ENCODE peak calls at places on chromosomes 11 and 22, in five cellular contexts. One of them, this sample, is unnamed. For H3K4me1 and H3K36me3, the result is how much of the 10 kb centered on the place peaks cover.

GRCh38 chr22:23088199-23088604 is 17.9 kb downstream of the GNAZ start:
- DNase-seq in fibroblast of lung: no peak
- DNase-seq in PC-9: peak
- DNase-seq in heart right ventricle: no peak
- DNase-seq in naive thymus-derived CD4-positive, alpha-beta T cell: no peak
- DNase-seq in this sample: no peak

GRCh38 chr11:129974237-129974636 is 28.4 kb downstream of the PRDM10 start:
- DNase-seq in heart right ventricle: no peak
- DNase-seq in PC-9: no peak
- DNase-seq in fibroblast of lung: no peak
- DNase-seq in naive thymus-derived CD4-positive, alpha-beta T cell: no peak
- DNase-seq in this sample: no peak

GRCh38 chr11:1487851-1488574 is 1.4 kb upstream of the MOB2 start:
- DNase-seq in PC-9: no peak
- DNase-seq in naive thymus-derived CD4-positive, alpha-beta T cell: no peak
- DNase-seq in heart right ventricle: no peak
- DNase-seq in fibroblast of lung: no peak
- DNase-seq in this sample: no peak

GRCh38 chr11:65120831-65121230 is 1.1 kb downstream of the FAU start:
- DNase-seq in heart right ventricle: no peak
- DNase-seq in PC-9: no peak
- DNase-seq in fibroblast of lung: no peak
- DNase-seq in naive thymus-derived CD4-positive, alpha-beta T cell: no peak
- DNase-seq in this sample: peak

GRCh38 chr22:31678748-31679147 is 16.7 kb upstream of the PISD start:
- DNase-seq in naive thymus-derived CD4-positive, alpha-beta T cell: no peak
- DNase-seq in heart right ventricle: no peak
- DNase-seq in fibroblast of lung: no peak
- DNase-seq in PC-9: no peak
- DNase-seq in this sample: no peak

GRCh38 chr11:65489061-65489705 is 9.7 kb upstream of the MALAT1 start:
- DNase-seq in heart right ventricle: peak
- DNase-seq in PC-9: peak
- DNase-seq in fibroblast of lung: peak
- DNase-seq in naive thymus-derived CD4-positive, alpha-beta T cell: no peak
- DNase-seq in this sample: no peak

GRCh38 chr11:886568-886967 is 24.0 kb downstream of the CHID1 start:
- DNase-seq in naive thymus-derived CD4-positive, alpha-beta T cell: no peak
- DNase-seq in heart right ventricle: no peak
- DNase-seq in fibroblast of lung: no peak
- DNase-seq in PC-9: no peak
- DNase-seq in this sample: no peak

GRCh38 chr22:50176850-50177536 is 6.5 kb downstream of the PANX2 start:
- DNase-seq in fibroblast of lung: no peak
- DNase-seq in heart right ventricle: no peak
- DNase-seq in naive thymus-derived CD4-positive, alpha-beta T cell: no peak
- DNase-seq in PC-9: no peak
- DNase-seq in this sample: no peak

GRCh38 chr11:67264886-67265632 is 1.2 kb upstream of the GRK2 start:
- DNase-seq in PC-9: no peak
- DNase-seq in naive thymus-derived CD4-positive, alpha-beta T cell: no peak
- DNase-seq in fibroblast of lung: no peak
- DNase-seq in heart right ventricle: no peak
- DNase-seq in this sample: no peak

GRCh38 chr11:31582697-31583096 is 73.1 kb downstream of the ELP4 start:
- DNase-seq in naive thymus-derived CD4-positive, alpha-beta T cell: no peak
- DNase-seq in fibroblast of lung: no peak
- DNase-seq in PC-9: no peak
- DNase-seq in heart right ventricle: no peak
- DNase-seq in this sample: no peak

GRCh38 chr11:84887055-84887629 is 740.0 kb downstream of the DLG2 start:
- DNase-seq in fibroblast of lung: no peak
- DNase-seq in heart right ventricle: no peak
- DNase-seq in PC-9: no peak
- DNase-seq in naive thymus-derived CD4-positive, alpha-beta T cell: no peak
- DNase-seq in this sample: no peak

GRCh38 chr11:76371170-76371569 is 9.8 kb downstream of the THAP12 start:
- DNase-seq in heart right ventricle: no peak
- DNase-seq in fibroblast of lung: peak
- DNase-seq in PC-9: no peak
- DNase-seq in naive thymus-derived CD4-positive, alpha-beta T cell: no peak
- DNase-seq in this sample: no peak

GRCh38 chr22:46131151-46131587 is 19.2 kb upstream of the PPARA start:
- DNase-seq in PC-9: no peak
- DNase-seq in heart right ventricle: no peak
- DNase-seq in naive thymus-derived CD4-positive, alpha-beta T cell: no peak
- DNase-seq in fibroblast of lung: no peak
- DNase-seq in this sample: no peak

GRCh38 chr11:72100462-72100861 is 2.6 kb downstream of the LAMTOR1 start:
- DNase-seq in naive thymus-derived CD4-positive, alpha-beta T cell: no peak
- DNase-seq in heart right ventricle: no peak
- DNase-seq in fibroblast of lung: no peak
- DNase-seq in PC-9: no peak
- DNase-seq in this sample: no peak

GRCh38 chr11:20260307-20260706 is 100.0 kb upstream of the DBX1 start:
- DNase-seq in naive thymus-derived CD4-positive, alpha-beta T cell: no peak
- DNase-seq in fibroblast of lung: no peak
- DNase-seq in PC-9: no peak
- DNase-seq in heart right ventricle: no peak
- DNase-seq in this sample: no peak

GRCh38 chr11:117734596-117734995 is 62.4 kb downstream of the DSCAML1 start:
- DNase-seq in naive thymus-derived CD4-positive, alpha-beta T cell: no peak
- DNase-seq in heart right ventricle: no peak
- DNase-seq in fibroblast of lung: no peak
- DNase-seq in PC-9: no peak
- DNase-seq in this sample: no peak

DNA sequence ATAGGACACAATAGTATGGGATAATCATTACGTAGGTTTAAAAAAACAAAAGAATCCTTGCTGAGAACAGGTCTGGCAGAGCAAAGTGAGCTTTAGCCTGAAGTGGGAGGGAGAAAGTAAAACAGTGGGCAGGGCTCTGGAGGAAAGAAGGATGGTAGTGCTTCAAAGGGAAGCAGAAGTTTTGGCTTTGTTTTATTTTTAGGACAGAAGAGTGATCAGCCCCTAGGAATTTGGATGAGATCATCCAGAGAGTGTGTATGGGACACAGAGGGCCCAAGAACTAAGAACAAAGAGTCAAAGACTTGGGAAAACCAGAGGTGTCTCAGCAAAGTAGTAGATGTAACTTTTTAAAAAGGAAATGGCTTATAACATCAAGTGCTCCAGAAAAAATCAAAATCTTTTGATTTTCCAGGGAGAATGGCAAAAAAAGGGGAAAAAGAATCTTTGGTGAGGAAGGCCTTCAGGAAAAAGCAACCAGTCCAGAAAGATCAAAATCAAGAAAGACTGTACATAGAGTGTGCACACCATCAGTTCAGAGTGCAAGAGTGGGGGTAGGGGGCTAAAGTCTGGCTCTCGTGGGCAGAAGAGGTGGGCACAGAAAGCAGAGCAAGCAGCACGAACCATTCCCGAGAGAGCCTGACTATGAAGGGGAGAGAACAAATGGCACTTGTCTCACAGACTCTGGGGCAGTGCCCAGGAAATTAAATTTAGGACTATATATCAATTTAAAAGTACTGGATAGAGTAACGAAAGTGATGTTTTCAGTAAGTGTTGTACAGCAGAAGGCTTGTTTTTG is 30.1 kb downstream of the MAPK1 start:
- DNase-seq in heart right ventricle: peak
- DNase-seq in naive thymus-derived CD4-positive, alpha-beta T cell: no peak
- DNase-seq in fibroblast of lung: peak
- DNase-seq in PC-9: peak
- DNase-seq in this sample: no peak
- H3K4me1 ChIP-seq in heart right ventricle: half or more
- H3K4me1 ChIP-seq in naive thymus-derived CD4-positive, alpha-beta T cell: under half
- H3K4me1 ChIP-seq in fibroblast of lung: under half
- H3K4me1 ChIP-seq in PC-9: under half
- H3K4me1 ChIP-seq in this sample: under half

DNA sequence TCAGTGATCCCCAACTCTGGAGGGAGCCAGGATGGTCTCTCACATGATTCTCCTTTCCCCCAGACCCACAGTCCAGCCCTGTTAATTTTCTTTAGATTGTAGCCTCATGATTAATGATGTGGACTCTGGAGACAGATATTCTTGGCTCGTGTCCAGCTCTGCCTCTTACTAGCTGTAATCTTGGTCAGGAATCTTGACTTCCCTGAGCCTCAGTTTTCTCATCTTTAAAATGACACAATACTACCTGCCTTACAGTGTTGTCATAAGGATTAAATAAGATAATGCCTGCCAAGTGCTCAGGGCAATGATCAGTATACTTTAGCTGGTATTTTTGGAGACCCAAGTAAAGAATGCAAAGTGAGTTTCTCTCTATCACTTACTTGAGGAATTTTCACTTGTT is 60.0 kb downstream of the SPECC1L start:
- DNase-seq in fibroblast of lung: no peak
- DNase-seq in PC-9: no peak
- DNase-seq in heart right ventricle: no peak
- DNase-seq in naive thymus-derived CD4-positive, alpha-beta T cell: no peak
- DNase-seq in this sample: no peak
- H3K36me3 ChIP-seq in fibroblast of lung: under half
- H3K36me3 ChIP-seq in PC-9: under half
- H3K36me3 ChIP-seq in heart right ventricle: half or more
- H3K36me3 ChIP-seq in naive thymus-derived CD4-positive, alpha-beta T cell: under half
- H3K36me3 ChIP-seq in this sample: under half

GRCh38 chr11:73221996-73222395 is 3.9 kb downstream of the P2RY2 start:
- DNase-seq in fibroblast of lung: no peak
- DNase-seq in PC-9: no peak
- DNase-seq in heart right ventricle: no peak
- DNase-seq in naive thymus-derived CD4-positive, alpha-beta T cell: no peak
- DNase-seq in this sample: no peak
- H3K4me1 ChIP-seq in fibroblast of lung: under half
- H3K4me1 ChIP-seq in PC-9: half or more
- H3K4me1 ChIP-seq in heart right ventricle: under half
- H3K4me1 ChIP-seq in naive thymus-derived CD4-positive, alpha-beta T cell: under half
- H3K4me1 ChIP-seq in this sample: under half

GRCh38 chr22:17596226-17596625 is 32.3 kb downstream of the ATP6V1E1 start:
- DNase-seq in PC-9: no peak
- DNase-seq in naive thymus-derived CD4-positive, alpha-beta T cell: no peak
- DNase-seq in heart right ventricle: no peak
- DNase-seq in fibroblast of lung: no peak
- DNase-seq in this sample: peak
- H3K36me3 ChIP-seq in PC-9: under half
- H3K36me3 ChIP-seq in naive thymus-derived CD4-positive, alpha-beta T cell: half or more
- H3K36me3 ChIP-seq in heart right ventricle: half or more
- H3K36me3 ChIP-seq in fibroblast of lung: under half
- H3K36me3 ChIP-seq in this sample: under half

GRCh38 chr11:64021742-64022067 is 14.0 kb upstream of the FLRT1 start:
- DNase-seq in PC-9: no peak
- DNase-seq in naive thymus-derived CD4-positive, alpha-beta T cell: no peak
- DNase-seq in fibroblast of lung: no peak
- DNase-seq in heart right ventricle: no peak
- DNase-seq in this sample: no peak
- H3K4me1 ChIP-seq in PC-9: under half
- H3K4me1 ChIP-seq in naive thymus-derived CD4-positive, alpha-beta T cell: under half
- H3K4me1 ChIP-seq in fibroblast of lung: under half
- H3K4me1 ChIP-seq in heart right ventricle: under half
- H3K4me1 ChIP-seq in this sample: under half

DNA sequence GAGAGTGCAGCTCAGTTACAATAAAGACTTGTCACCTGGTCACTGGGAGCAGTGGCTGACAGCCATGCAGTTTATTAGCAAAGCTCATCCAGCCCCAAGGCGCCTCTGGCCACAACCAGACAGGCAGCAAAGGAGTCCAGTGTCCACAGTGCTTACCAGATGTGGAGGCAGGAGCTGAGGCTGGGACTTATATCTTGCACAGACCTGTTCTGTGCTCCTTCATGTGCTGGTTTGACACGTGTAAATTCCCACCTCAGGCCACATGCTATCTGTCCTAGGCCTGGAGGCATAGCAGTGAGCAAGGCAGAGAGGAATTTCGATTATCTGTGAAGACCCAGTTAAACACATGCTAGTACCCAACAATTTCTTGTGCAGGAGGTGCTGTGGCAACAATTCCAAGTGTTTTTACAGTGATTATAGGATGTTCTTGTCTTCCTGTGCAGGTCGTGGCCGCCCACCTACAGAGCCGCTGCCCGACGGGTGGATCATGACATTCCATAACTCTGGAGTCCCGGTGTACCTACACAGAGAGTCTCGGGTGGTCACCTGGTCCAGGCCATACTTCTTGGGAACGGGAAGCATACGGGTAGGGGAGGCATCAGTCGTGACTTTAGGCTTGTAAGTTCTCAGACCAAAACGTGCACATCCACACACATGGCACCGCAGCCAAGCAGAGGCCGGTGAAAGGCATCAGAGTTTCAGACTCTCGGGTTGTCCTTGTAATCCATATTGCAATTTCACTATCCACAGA is 9.4 kb downstream of the DGCR8 start:
- DNase-seq in heart right ventricle: no peak
- DNase-seq in fibroblast of lung: no peak
- DNase-seq in naive thymus-derived CD4-positive, alpha-beta T cell: no peak
- DNase-seq in PC-9: no peak
- DNase-seq in this sample: no peak
- H3K36me3 ChIP-seq in heart right ventricle: half or more
- H3K36me3 ChIP-seq in fibroblast of lung: under half
- H3K36me3 ChIP-seq in naive thymus-derived CD4-positive, alpha-beta T cell: half or more
- H3K36me3 ChIP-seq in PC-9: under half
- H3K36me3 ChIP-seq in this sample: half or more

This sample was measured in pancreas.